ENCODE peak calls at places on chromosomes 4 and X, in four cellular contexts. One of them, this sample, is unnamed.

GRCh38 chr4:122739174-122739573 is 6.7 kb downstream of the BBS12 start:
- DNase-seq in neural crest cell: no peak
- DNase-seq in coronary artery: no peak
- DNase-seq in left colon: no peak
- DNase-seq in this sample: peak

GRCh38 chrX:7074135-7074907 is 73.2 kb upstream of the STS start:
- DNase-seq in neural crest cell: no peak
- DNase-seq in coronary artery: no peak
- DNase-seq in left colon: no peak
- DNase-seq in this sample: no peak

GRCh38 chr4:133151301-133151680 is 2.2 kb downstream of the PCDH10 start:
- DNase-seq in coronary artery: peak
- DNase-seq in left colon: no peak
- DNase-seq in neural crest cell: no peak
- DNase-seq in this sample: peak

GRCh38 chrX:135512508-135513139 is 7.8 kb upstream of the INTS6L start:
- DNase-seq in neural crest cell: no peak
- DNase-seq in coronary artery: no peak
- DNase-seq in left colon: no peak
- DNase-seq in this sample: no peak

GRCh38 chr4:16667464-16667863 is 231.0 kb downstream of the LDB2 start:
- DNase-seq in neural crest cell: no peak
- DNase-seq in left colon: no peak
- DNase-seq in coronary artery: no peak
- DNase-seq in this sample: peak

GRCh38 chrX:48676893-48677270 is 6.7 kb upstream of the WAS start:
- DNase-seq in neural crest cell: no peak
- DNase-seq in left colon: peak
- DNase-seq in coronary artery: no peak
- DNase-seq in this sample: no peak

GRCh38 chrX:32591589-32591988 is 619.8 kb downstream of the DMD start:
- DNase-seq in coronary artery: no peak
- DNase-seq in left colon: no peak
- DNase-seq in neural crest cell: no peak
- DNase-seq in this sample: no peak

GRCh38 chrX:103464774-103465117 is 54.5 kb downstream of the RAB40A start:
- DNase-seq in left colon: peak
- DNase-seq in coronary artery: peak
- DNase-seq in neural crest cell: peak
- DNase-seq in this sample: peak

GRCh38 chr4:57109847-57110634 is at the start of gene IGFBP7:
- DNase-seq in left colon: peak
- DNase-seq in coronary artery: peak
- DNase-seq in neural crest cell: peak
- DNase-seq in this sample: peak

GRCh38 chr4:42397256-42397634 is at the start of gene SHISA3:
- DNase-seq in left colon: peak
- DNase-seq in coronary artery: no peak
- DNase-seq in neural crest cell: peak
- DNase-seq in this sample: no peak

GRCh38 chr4:119643306-119644042 is 14.9 kb upstream of the PDE5A start:
- DNase-seq in coronary artery: no peak
- DNase-seq in left colon: no peak
- DNase-seq in neural crest cell: no peak
- DNase-seq in this sample: no peak

GRCh38 chr4:94757192-94758140 is at the start of gene BMPR1B:
- DNase-seq in neural crest cell: peak
- DNase-seq in coronary artery: no peak
- DNase-seq in left colon: no peak
- DNase-seq in this sample: peak

GRCh38 chr4:8847764-8848163 is 23.9 kb downstream of the HMX1 start:
- DNase-seq in neural crest cell: no peak
- DNase-seq in left colon: no peak
- DNase-seq in coronary artery: peak
- DNase-seq in this sample: no peak

GRCh38 chr4:16894406-16894805 is 4.0 kb downstream of the LDB2 start:
- DNase-seq in neural crest cell: no peak
- DNase-seq in left colon: no peak
- DNase-seq in coronary artery: no peak
- DNase-seq in this sample: peak

GRCh38 chr4:37762294-37763163 is 64.0 kb upstream of the PGM2 start:
- DNase-seq in left colon: no peak
- DNase-seq in coronary artery: no peak
- DNase-seq in neural crest cell: peak
- DNase-seq in this sample: peak

GRCh38 chrX:84118315-84118714 is 69.7 kb downstream of the RPS6KA6 start:
- DNase-seq in neural crest cell: no peak
- DNase-seq in left colon: no peak
- DNase-seq in coronary artery: no peak
- DNase-seq in this sample: no peak

GRCh38 chrX:2761246-2761645 is 9.4 kb downstream of the XG start:
- DNase-seq in coronary artery: no peak
- DNase-seq in neural crest cell: no peak
- DNase-seq in left colon: no peak
- DNase-seq in this sample: no peak

GRCh38 chrX:115378471-115378870 is 89.0 kb downstream of the LUZP4 start:
- DNase-seq in left colon: no peak
- DNase-seq in neural crest cell: no peak
- DNase-seq in coronary artery: no peak
- DNase-seq in this sample: peak

GRCh38 chr4:108560624-108561023 is 59.8 kb upstream of the RPL34 start:
- DNase-seq in neural crest cell: no peak
- DNase-seq in coronary artery: no peak
- DNase-seq in left colon: no peak
- DNase-seq in this sample: no peak

GRCh38 chr4:180937083-180937482 is 1306.1 kb upstream of the TENM3 start:
- DNase-seq in left colon: no peak
- DNase-seq in coronary artery: no peak
- DNase-seq in neural crest cell: no peak
- DNase-seq in this sample: no peak

GRCh38 chrX:10854594-10854993 is 234.2 kb upstream of the MID1 start:
- DNase-seq in left colon: no peak
- DNase-seq in neural crest cell: no peak
- DNase-seq in coronary artery: no peak
- DNase-seq in this sample: no peak

GRCh38 chrX:9466115-9466495 is 1.2 kb downstream of the TBL1X start:
- DNase-seq in left colon: peak
- DNase-seq in neural crest cell: peak
- DNase-seq in coronary artery: peak
- DNase-seq in this sample: peak

GRCh38 chrX:97200454-97200853 is 316.7 kb downstream of the RPA4 start:
- DNase-seq in neural crest cell: no peak
- DNase-seq in left colon: no peak
- DNase-seq in coronary artery: no peak
- DNase-seq in this sample: no peak

GRCh38 chr4:156949373-156949814 is 22.2 kb downstream of the PDGFC start:
- DNase-seq in left colon: no peak
- DNase-seq in coronary artery: no peak
- DNase-seq in neural crest cell: no peak
- DNase-seq in this sample: peak

GRCh38 chrX:110691446-110691845 is 104.2 kb downstream of the CHRDL1 start:
- DNase-seq in neural crest cell: no peak
- DNase-seq in coronary artery: no peak
- DNase-seq in left colon: no peak
- DNase-seq in this sample: peak

GRCh38 chrX:97039363-97040029 is 155.8 kb downstream of the RPA4 start:
- DNase-seq in neural crest cell: no peak
- DNase-seq in left colon: peak
- DNase-seq in coronary artery: no peak
- DNase-seq in this sample: no peak

GRCh38 chrX:11193035-11193469 is 81.9 kb downstream of the HCCS start:
- DNase-seq in neural crest cell: no peak
- DNase-seq in coronary artery: no peak
- DNase-seq in left colon: no peak
- DNase-seq in this sample: peak

GRCh38 chrX:46250151-46250550 is 295.1 kb downstream of the ZNF674 start:
- DNase-seq in coronary artery: no peak
- DNase-seq in neural crest cell: no peak
- DNase-seq in left colon: no peak
- DNase-seq in this sample: no peak

GRCh38 chr4:43766648-43767047 is 682.0 kb downstream of the KCTD8 start:
- DNase-seq in left colon: no peak
- DNase-seq in coronary artery: no peak
- DNase-seq in neural crest cell: no peak
- DNase-seq in this sample: no peak

GRCh38 chr4:169270156-169270809 is 473 bp downstream of the SH3RF1 start:
- DNase-seq in left colon: peak
- DNase-seq in coronary artery: peak
- DNase-seq in neural crest cell: no peak
- DNase-seq in this sample: peak

GRCh38 chr4:10082047-10082446 is 34.6 kb downstream of the WDR1 start:
- DNase-seq in coronary artery: peak
- DNase-seq in neural crest cell: no peak
- DNase-seq in left colon: no peak
- DNase-seq in this sample: no peak

This sample was measured in ELR.